ENCODE peak calls at places on chromosome 21, in five cellular contexts. A, L, K, Y and P are unnamed samples.

GRCh38 chr21:29189358-29189757 is 58.9 kb downstream of the MAP3K7CL start:
- DNase-seq in L (no peak), A (no peak), K (peak; percentile 67), Y (no peak), P (peak; percentile 74)

GRCh38 chr21:45570826-45571601 is 28.8 kb upstream of the SLC19A1 start:
- DNase-seq in A (no peak), Y (no peak), K (peak; percentile 40), L (no peak), P (peak; percentile 88)

GRCh38 chr21:44364151-44365053 is 11.0 kb downstream of the TRPM2 start:
- DNase-seq in Y (no peak), K (no peak), L (no peak), A (no peak), P (no peak)

GRCh38 chr21:36508948-36509347 is 29.0 kb upstream of the CLDN14 start:
- DNase-seq in L (no peak), A (no peak), Y (no peak), K (no peak), P (no peak)

GRCh38 chr21:36477001-36477400 is 2.9 kb downstream of the CLDN14 start:
- DNase-seq in A (no peak), Y (no peak), L (no peak), K (no peak), P (no peak)

GRCh38 chr21:38914531-38915385 is 109.0 kb downstream of the ETS2 start:
- DNase-seq in Y (no peak), A (peak; percentile 50), L (no peak), K (peak; percentile 31), P (no peak)

GRCh38 chr21:42257091-42257760 is 38.3 kb downstream of the ABCG1 start:
- DNase-seq in Y (no peak), K (no peak), L (no peak), A (no peak), P (no peak)

GRCh38 chr21:37421306-37421705 is 54.7 kb downstream of the DYRK1A start:
- DNase-seq in K (no peak), L (no peak), A (no peak), Y (no peak), P (no peak)

GRCh38 chr21:45282283-45283018 is 5.2 kb downstream of the POFUT2 start:
- DNase-seq in A (peak; percentile 5), Y (no peak), K (no peak), L (no peak), P (no peak)

GRCh38 chr21:36385233-36385908 is at the start of gene CHAF1B:
- DNase-seq in L (peak; percentile 78), Y (peak; percentile 15), K (peak; percentile 68), A (peak; percentile 81), P (peak; percentile 76)

GRCh38 chr21:36613554-36613953 is 85.4 kb upstream of the SIM2 start:
- DNase-seq in K (no peak), A (no peak), Y (no peak), L (no peak), P (no peak)

GRCh38 chr21:46150491-46151121 is 4.8 kb downstream of the FTCD start:
- DNase-seq in A (peak; percentile 6), L (no peak), Y (no peak), K (peak; percentile 7), P (no peak)

GRCh38 chr21:33844104-33844889 is 71.3 kb downstream of the ATP5PO start:
- DNase-seq in L (no peak), K (no peak), A (no peak), Y (no peak), P (peak; percentile 95)

GRCh38 chr21:35395728-35396127 is 346.6 kb upstream of the RUNX1 start:
- DNase-seq in Y (no peak), K (peak; percentile 22), A (no peak), L (no peak), P (peak; percentile 63)

GRCh38 chr21:39713905-39714304 is 31.1 kb upstream of the IGSF5 start:
- DNase-seq in Y (no peak), K (peak; percentile 6), A (no peak), L (no peak), P (no peak)

GRCh38 chr21:35113064-35113463 is 64.0 kb upstream of the RUNX1 start:
- DNase-seq in L (no peak), Y (no peak), A (no peak), K (peak; percentile 49), P (peak; percentile 65)

GRCh38 chr21:36236052-36236730 is 79.6 kb downstream of the DOP1B start:
- DNase-seq in Y (no peak), L (no peak), A (no peak), K (no peak), P (no peak)

GRCh38 chr21:42454221-42454570 is 41.8 kb downstream of the RSPH1 start:
- DNase-seq in K (no peak), L (no peak), A (no peak), Y (no peak), P (no peak)